ENCODE peak calls at places on chromosomes 3 and 15, in four cellular contexts. K, M, F and P are unnamed samples.

GRCh38 chr15:41215708-41216107 is 14.8 kb downstream of the EXD1 start:
- DNase-seq in K (no peak), M (no peak), F (no peak), P (no peak)

GRCh38 chr15:76340198-76340801 is 3.7 kb downstream of the ISL2 start:
- DNase-seq in K (no peak), M (peak; percentile 32), F (no peak), P (no peak)

GRCh38 chr15:70539409-70539808 is 223.9 kb downstream of the UACA start:
- DNase-seq in K (no peak), M (no peak), F (no peak), P (no peak)

GRCh38 chr3:69683076-69683806 is 56.0 kb upstream of the MITF start:
- DNase-seq in K (no peak), M (no peak), F (no peak), P (no peak)

GRCh38 chr3:104279617-104280016 is 1087.1 kb upstream of the ALCAM start:
- DNase-seq in K (no peak), M (no peak), F (no peak), P (no peak)

GRCh38 chr3:10600159-10601125 is 95.1 kb upstream of the ATP2B2 start:
- DNase-seq in K (no peak), M (no peak), F (no peak), P (no peak)

GRCh38 chr3:24598691-24599090 is 104.0 kb upstream of the THRB start:
- DNase-seq in K (no peak), M (peak; percentile 14), F (no peak), P (peak; percentile 40)

GRCh38 chr15:95742836-95743235 is 587.7 kb upstream of the NR2F2 start:
- DNase-seq in K (no peak), M (peak; percentile 12), F (peak; percentile 26), P (no peak)

GRCh38 chr3:10777627-10778026 is 38.4 kb upstream of the SLC6A11 start:
- DNase-seq in K (no peak), M (no peak), F (no peak), P (peak; percentile 5)

GRCh38 chr15:50219820-50220219 is 37.8 kb downstream of the SLC27A2 start:
- DNase-seq in K (no peak), M (no peak), F (no peak), P (no peak)

GRCh38 chr3:123096701-123097100 is 29.9 kb downstream of the PDIA5 start:
- DNase-seq in K (peak; percentile 64), M (peak; percentile 74), F (peak; percentile 88), P (no peak)

GRCh38 chr15:39453500-39454073 is 127.3 kb upstream of the THBS1 start:
- DNase-seq in K (no peak), M (no peak), F (no peak), P (no peak)

GRCh38 chr3:100042144-100042543 is 72.2 kb downstream of the FILIP1L start:
- DNase-seq in K (no peak), M (no peak), F (no peak), P (no peak)

GRCh38 chr15:66405605-66406004 is 18.9 kb downstream of the MAP2K1 start:
- DNase-seq in K (no peak), M (no peak), F (no peak), P (no peak)

GRCh38 chr3:42655980-42656679 is 2.6 kb downstream of the ZBTB47 start:
- DNase-seq in K (no peak), M (no peak), F (no peak), P (no peak)

GRCh38 chr3:42658771-42659390 is 5.4 kb downstream of the ZBTB47 start:
- DNase-seq in K (no peak), M (no peak), F (no peak), P (no peak)

GRCh38 chr3:42658091-42658770 is 4.7 kb downstream of the ZBTB47 start:
- DNase-seq in K (no peak), M (no peak), F (no peak), P (no peak)

GRCh38 chr3:42656680-42657610 is 3.4 kb downstream of the ZBTB47 start:
- DNase-seq in K (no peak), M (no peak), F (no peak), P (no peak)

GRCh38 chr3:42657675-42658074 is 4.2 kb downstream of the ZBTB47 start:
- DNase-seq in K (no peak), M (no peak), F (no peak), P (no peak)
- H3K36me3 ChIP-seq in K (peaks cover 11% of the 10 kb centered on the region), M (no peaks in the 10 kb centered on the region), F (no peaks in the 10 kb centered on the region), P (no peaks in the 10 kb centered on the region)

GRCh38 chr3:15924914-15925313 is 127.1 kb upstream of the ANKRD28 start:
- DNase-seq in K (no peak), M (no peak), F (no peak), P (no peak)

GRCh38 chr3:15923640-15924405 is 126.0 kb upstream of the ANKRD28 start:
- DNase-seq in K (no peak), M (no peak), F (no peak), P (no peak)

GRCh38 chr3:15919971-15920370 is 122.2 kb upstream of the ANKRD28 start:
- DNase-seq in K (no peak), M (no peak), F (no peak), P (no peak)

DNA sequence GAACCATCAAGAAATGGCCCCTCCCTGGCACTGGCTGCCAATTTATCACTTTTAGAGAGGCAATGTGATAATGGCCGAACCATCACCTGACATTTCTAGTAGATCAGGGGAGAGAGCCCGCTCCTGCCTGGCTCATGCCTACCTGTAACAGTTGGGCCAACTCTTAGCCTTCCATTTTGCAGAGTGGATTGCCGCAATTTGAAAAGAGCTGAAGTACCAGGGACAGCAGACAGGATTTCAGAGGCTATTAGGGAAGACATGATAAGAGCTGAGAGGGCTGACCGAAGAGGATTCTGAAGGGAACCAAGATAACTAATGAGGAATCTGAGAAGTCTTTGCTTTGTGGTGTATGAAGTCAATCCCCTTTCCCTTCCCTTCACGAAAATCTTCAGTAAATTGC is 121.2 kb upstream of the ANKRD28 start:
- DNase-seq in K (no peak), M (no peak), F (no peak), P (no peak)
- H3K36me3 ChIP-seq in K (no peaks in the 10 kb centered on the region), M (no peaks in the 10 kb centered on the region), F (no peaks in the 10 kb centered on the region), P (no peaks in the 10 kb centered on the region)

GRCh38 chr3:72728958-72729467 is 119.2 kb downstream of the SHQ1 start:
- DNase-seq in K (no peak), M (peak; percentile 38), F (no peak), P (no peak)
- H3K36me3 ChIP-seq in K (no peaks in the 10 kb centered on the region), M (no peaks in the 10 kb centered on the region), F (no peaks in the 10 kb centered on the region), P (no peaks in the 10 kb centered on the region)

DNA sequence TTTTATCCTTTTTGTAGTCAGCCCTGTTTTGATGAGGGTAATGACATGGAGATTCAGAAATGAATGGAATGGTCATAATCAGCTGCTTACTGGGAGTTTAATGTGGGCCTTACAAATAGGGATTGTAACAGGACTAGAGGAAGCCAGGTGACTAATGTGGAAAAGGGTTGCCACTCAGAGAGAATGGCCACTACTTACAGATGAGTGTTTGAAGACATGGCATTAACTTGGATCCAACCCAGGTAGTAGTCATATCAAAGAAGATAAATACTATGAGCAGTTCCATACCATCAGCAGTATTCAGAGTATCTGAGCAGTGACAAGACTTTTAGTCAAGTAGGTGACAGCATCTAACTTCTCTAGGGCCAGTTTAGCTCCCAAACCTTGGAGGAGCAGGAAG is 148.5 kb downstream of the MBNL1 start:
- DNase-seq in K (no peak), M (no peak), F (no peak), P (no peak)
- H3K36me3 ChIP-seq in K (peaks cover 25% of the 10 kb centered on the region), M (peaks cover 6% of the 10 kb centered on the region), F (peaks cover 8% of the 10 kb centered on the region), P (peaks cover 12% of the 10 kb centered on the region)

DNA sequence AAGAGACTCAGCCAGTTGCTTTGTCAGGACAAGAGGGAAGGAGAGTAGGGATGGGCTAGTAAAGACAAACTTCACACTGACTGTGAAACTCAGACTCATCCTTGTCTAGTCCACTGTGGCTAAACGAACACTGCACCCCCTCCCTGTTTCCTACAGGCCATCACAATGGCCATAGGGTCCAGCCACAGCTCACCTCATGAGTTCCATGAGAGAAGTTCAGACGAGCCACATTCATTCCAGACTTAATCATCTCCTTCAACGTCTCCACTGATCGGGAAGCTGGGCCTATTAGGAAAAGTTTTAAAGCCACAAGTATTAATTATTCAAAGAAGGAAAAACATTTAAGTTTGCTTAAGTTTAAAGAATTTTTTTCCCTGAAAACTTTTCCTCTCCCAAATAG is 13.8 kb downstream of the PKM start:
- DNase-seq in K (no peak), M (no peak), F (no peak), P (no peak)
- H3K36me3 ChIP-seq in K (peaks cover 57% of the 10 kb centered on the region), M (peaks cover 11% of the 10 kb centered on the region), F (peaks cover 34% of the 10 kb centered on the region), P (peaks cover 32% of the 10 kb centered on the region)

DNA sequence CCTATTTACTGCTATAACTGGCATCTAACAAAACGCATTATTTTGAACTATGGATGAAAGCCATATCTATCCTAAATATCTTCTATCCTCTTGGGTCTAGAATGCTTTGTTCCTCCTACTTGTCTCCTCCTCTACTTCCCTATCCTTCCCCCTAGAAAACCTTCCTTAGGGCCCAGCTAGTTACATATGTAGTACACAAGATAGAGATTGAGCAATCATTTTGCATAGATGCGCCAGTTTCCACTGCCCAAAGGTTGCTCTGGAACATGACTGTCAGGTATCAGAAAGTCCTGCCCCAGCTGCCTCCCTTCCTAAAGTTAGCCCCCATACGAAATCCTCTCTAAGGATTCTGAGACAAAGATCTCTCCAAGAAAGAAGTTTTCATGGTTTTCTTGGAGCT is 55.1 kb downstream of the GPR160 start:
- DNase-seq in K (no peak), M (no peak), F (no peak), P (no peak)
- H3K36me3 ChIP-seq in K (peaks cover 16% of the 10 kb centered on the region), M (peaks cover 3% of the 10 kb centered on the region), F (peaks cover 22% of the 10 kb centered on the region), P (peaks cover 16% of the 10 kb centered on the region)

GRCh38 chr3:194647747-194648146 is 14.5 kb upstream of the TMEM44 start:
- DNase-seq in K (no peak), M (no peak), F (no peak), P (no peak)

GRCh38 chr3:194637541-194638400 is 4.6 kb upstream of the TMEM44 start:
- DNase-seq in K (no peak), M (no peak), F (no peak), P (no peak)

GRCh38 chr3:194638991-194639605 is 5.9 kb upstream of the TMEM44 start:
- DNase-seq in K (no peak), M (no peak), F (no peak), P (no peak)

GRCh38 chr3:194640829-194641228 is 7.6 kb upstream of the TMEM44 start:
- DNase-seq in K (no peak), M (no peak), F (no peak), P (no peak)

GRCh38 chr3:194642769-194643168 is 9.6 kb upstream of the TMEM44 start:
- DNase-seq in K (no peak), M (no peak), F (no peak), P (no peak)
- H3K36me3 ChIP-seq in K (peaks cover 39% of the 10 kb centered on the region), M (no peaks in the 10 kb centered on the region), F (peaks cover 20% of the 10 kb centered on the region), P (peaks cover 9% of the 10 kb centered on the region)

DNA sequence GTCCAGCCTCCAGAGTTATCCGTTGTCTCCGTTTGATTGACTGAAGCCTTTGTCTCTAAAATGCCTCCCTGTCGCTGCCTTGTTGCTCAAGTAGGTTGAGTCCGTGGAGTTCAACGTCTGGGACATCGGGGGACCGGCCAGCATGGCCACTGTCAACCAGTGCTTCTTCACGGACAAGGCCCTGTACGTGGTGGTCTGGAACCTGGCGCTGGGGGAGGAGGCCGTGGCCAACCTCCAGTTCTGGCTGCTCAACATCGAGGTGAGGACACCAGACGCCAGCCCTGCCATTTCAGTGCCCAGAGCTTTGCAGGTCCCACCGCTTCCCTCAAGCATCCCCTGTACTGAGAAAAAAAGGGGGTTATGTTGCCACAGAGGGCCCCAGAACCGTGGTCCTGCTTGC is 105.6 kb downstream of the LRRK1 start:
- DNase-seq in K (peak; percentile 11), M (no peak), F (peak; percentile 14), P (no peak)
- H3K36me3 ChIP-seq in K (no peaks in the 10 kb centered on the region), M (no peaks in the 10 kb centered on the region), F (no peaks in the 10 kb centered on the region), P (no peaks in the 10 kb centered on the region)

DNA sequence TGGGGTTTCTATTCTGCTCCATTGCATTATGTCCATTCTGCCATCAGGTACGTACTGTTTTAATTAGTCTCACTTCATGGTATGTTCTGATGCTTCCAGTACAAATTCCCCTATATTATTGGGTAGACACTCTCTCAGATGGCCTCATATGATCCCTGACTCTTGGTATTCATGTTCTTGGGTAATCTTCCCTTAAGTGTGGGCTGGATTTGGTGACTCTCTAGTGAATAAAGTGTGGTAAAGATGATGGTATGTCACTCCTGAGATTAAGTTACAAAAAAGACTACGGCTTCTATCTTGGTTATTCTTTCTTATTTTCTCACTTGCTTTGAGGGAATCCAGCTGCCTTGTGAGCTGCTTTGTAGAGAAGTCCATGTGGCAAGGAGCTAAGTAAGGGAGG is 89.6 kb upstream of the TBC1D5 start:
- DNase-seq in K (no peak), M (no peak), F (no peak), P (no peak)
- H3K36me3 ChIP-seq in K (no peaks in the 10 kb centered on the region), M (no peaks in the 10 kb centered on the region), F (no peaks in the 10 kb centered on the region), P (no peaks in the 10 kb centered on the region)